ENCODE peak calls at places on chromosomes 13 and 19, in eight cellular contexts. F, W, P, C, Z, G, M and V are unnamed samples.

GRCh38 chr19:7870571-7871279 is 3.5 kb downstream of the PRR36 start:
- DNase-seq in F (peak), W (peak), P (peak), C (no peak), Z (no peak), G (peak), M (peak), V (peak)

GRCh38 chr13:20426766-20427448 is 98.8 kb downstream of the CRYL1 start:
- DNase-seq in F (no peak), W (no peak), P (no peak), C (no peak), Z (no peak), G (no peak), M (no peak), V (no peak)

GRCh38 chr13:21671793-21672680 is 1.2 kb downstream of the FGF9 start:
- DNase-seq in F (no peak), W (no peak), P (no peak), C (no peak), Z (no peak), G (no peak), M (no peak), V (no peak)

GRCh38 chr13:106477303-106477702 is 58.2 kb downstream of the EFNB2 start:
- DNase-seq in F (no peak), W (no peak), P (no peak), C (no peak), Z (no peak), G (no peak), M (no peak), V (no peak)

GRCh38 chr13:46712524-46712923 is 84.4 kb downstream of the ESD start:
- DNase-seq in F (no peak), W (no peak), P (no peak), C (no peak), Z (no peak), G (no peak), M (no peak), V (no peak)

GRCh38 chr13:33194820-33195692 is 90.5 kb downstream of the STARD13 start:
- DNase-seq in F (no peak), W (no peak), P (peak), C (no peak), Z (no peak), G (no peak), M (no peak), V (no peak)

GRCh38 chr13:52405767-52406494 is at the start of gene THSD1:
- DNase-seq in F (no peak), W (peak), P (peak), C (peak), Z (no peak), G (no peak), M (peak), V (no peak)

GRCh38 chr19:14528419-14529253 is 758 bp upstream of the TECR start:
- DNase-seq in F (no peak), W (no peak), P (no peak), C (no peak), Z (no peak), G (no peak), M (no peak), V (no peak)

GRCh38 chr13:21124853-21125252 is 51.5 kb downstream of the SKA3 start:
- DNase-seq in F (no peak), W (no peak), P (no peak), C (peak), Z (no peak), G (no peak), M (no peak), V (peak)

GRCh38 chr19:20186163-20186562 is 19.1 kb downstream of the ZNF486 start:
- DNase-seq in F (no peak), W (no peak), P (no peak), C (no peak), Z (no peak), G (no peak), M (no peak), V (no peak)

GRCh38 chr13:38905861-38906260 is 84.8 kb downstream of the STOML3 start:
- DNase-seq in F (no peak), W (no peak), P (no peak), C (no peak), Z (no peak), G (no peak), M (no peak), V (no peak)

GRCh38 chr19:7916908-7917291 is 2.3 kb downstream of the TGFBR3L start:
- DNase-seq in F (no peak), W (no peak), P (no peak), C (no peak), Z (no peak), G (no peak), M (no peak), V (no peak)

GRCh38 chr13:110382229-110382628 is 75.1 kb downstream of the COL4A2 start:
- DNase-seq in F (no peak), W (no peak), P (no peak), C (no peak), Z (no peak), G (no peak), M (no peak), V (no peak)

GRCh38 chr19:7552781-7553180 is 17.3 kb downstream of the PNPLA6 start:
- DNase-seq in F (no peak), W (no peak), P (no peak), C (no peak), Z (no peak), G (no peak), M (no peak), V (no peak)

GRCh38 chr19:11130824-11131455 is 24.6 kb downstream of the SPC24 start:
- DNase-seq in F (peak), W (peak), P (peak), C (peak), Z (peak), G (peak), M (peak), V (peak)

GRCh38 chr19:12987781-12988180 is 7.5 kb upstream of the NFIX start:
- DNase-seq in F (no peak), W (no peak), P (no peak), C (no peak), Z (no peak), G (no peak), M (no peak), V (no peak)

GRCh38 chr13:45468676-45469075 is 3.9 kb downstream of the COG3 start:
- DNase-seq in F (no peak), W (no peak), P (no peak), C (no peak), Z (no peak), G (no peak), M (no peak), V (no peak)

GRCh38 chr19:36876993-36877938 is 26.6 kb downstream of the ZNF345 start:
- DNase-seq in F (no peak), W (no peak), P (no peak), C (no peak), Z (no peak), G (no peak), M (no peak), V (no peak)

GRCh38 chr19:53332484-53332883 is 1.1 kb upstream of the ZNF845 start:
- DNase-seq in F (no peak), W (no peak), P (no peak), C (no peak), Z (no peak), G (no peak), M (no peak), V (no peak)